ENCODE peak calls at places on chromosome 7, in nine cellular contexts. H is WERI-Rb-1, U is A549, F is endodermal cell, L is SK-N-SH, M is neural progenitor cell, W is OCI-LY7, G is IMR-90, C is AG04450. E is an unnamed sample.

GRCh38 chr7:117124585-117125220 is 171.4 kb downstream of the ST7 start:
- DNase-seq in L (peak), G (peak), F (no peak), U (peak), H (no peak), M (no peak), C (peak), W (no peak), E (peak)

GRCh38 chr7:121966538-121967332 is 93.8 kb downstream of the PTPRZ1 start:
- DNase-seq in U (no peak), H (no peak), F (no peak), W (no peak), C (no peak), L (no peak), M (no peak), G (no peak), E (no peak)

GRCh38 chr7:79749851-79750250 is 296.4 kb upstream of the MAGI2 start:
- DNase-seq in U (no peak), W (no peak), L (no peak), H (no peak), F (no peak), C (no peak), M (no peak), G (no peak), E (no peak)

GRCh38 chr7:13724631-13725566 is 264.6 kb downstream of the ETV1 start:
- DNase-seq in C (no peak), W (no peak), G (no peak), L (no peak), F (no peak), U (peak), M (no peak), H (no peak), E (no peak)

GRCh38 chr7:13860734-13861133 is 128.7 kb downstream of the ETV1 start:
- DNase-seq in G (peak), W (no peak), F (no peak), H (no peak), U (no peak), C (no peak), L (no peak), M (no peak), E (no peak)

GRCh38 chr7:155358066-155358947 is 60.6 kb downstream of the INSIG1 start:
- DNase-seq in U (no peak), H (no peak), W (no peak), M (no peak), F (peak), L (peak), C (no peak), G (no peak), E (no peak)

GRCh38 chr7:95089414-95089813 is 182.0 kb downstream of the PPP1R9A start:
- DNase-seq in M (peak), F (peak), L (no peak), U (no peak), G (no peak), C (no peak), W (no peak), H (no peak), E (no peak)

GRCh38 chr7:73556208-73557107 is 1.0 kb downstream of the BCL7B start:
- DNase-seq in M (no peak), H (no peak), U (no peak), F (no peak), G (peak), C (no peak), L (no peak), W (no peak), E (no peak)

GRCh38 chr7:375901-376305 is 85.9 kb downstream of the FOXL3 start:
- DNase-seq in C (no peak), F (no peak), H (no peak), L (peak), U (no peak), M (no peak), W (no peak), G (no peak), E (no peak)

GRCh38 chr7:150396426-150397375 is 17.6 kb downstream of the ZNF775 start:
- DNase-seq in G (no peak), U (no peak), C (no peak), W (no peak), L (no peak), F (no peak), H (peak), M (no peak), E (no peak)

GRCh38 chr7:147570390-147570789 is 1020.2 kb upstream of the C7orf33 start:
- DNase-seq in C (no peak), L (no peak), F (no peak), W (no peak), U (no peak), M (no peak), G (no peak), H (no peak), E (no peak)

GRCh38 chr7:127865466-127865865 is 165.8 kb downstream of the LRRC4 start:
- DNase-seq in W (no peak), C (no peak), H (no peak), M (no peak), L (no peak), F (no peak), G (peak), U (peak), E (no peak)

GRCh38 chr7:74183653-74184450 is 9.7 kb downstream of the EIF4H start:
- DNase-seq in M (peak), W (peak), L (peak), U (peak), C (no peak), G (no peak), F (peak), H (peak), E (no peak)

GRCh38 chr7:127948936-127949335 is 82.3 kb downstream of the LRRC4 start:
- DNase-seq in C (no peak), M (no peak), U (no peak), L (no peak), G (peak), H (no peak), F (no peak), W (no peak), E (no peak)

GRCh38 chr7:1428941-1429444 is 30.3 kb downstream of the MICALL2 start:
- DNase-seq in H (no peak), U (no peak), L (no peak), W (no peak), F (no peak), G (no peak), M (no peak), C (no peak), E (no peak)

GRCh38 chr7:4820405-4820967 is 41.3 kb downstream of the PAPOLB start:
- DNase-seq in H (no peak), M (no peak), W (no peak), G (no peak), U (no peak), C (no peak), L (peak), F (no peak), E (no peak)

GRCh38 chr7:2510909-2511768 is 8.4 kb upstream of the LFNG start:
- DNase-seq in L (no peak), M (peak), H (peak), U (no peak), C (no peak), G (no peak), F (peak), W (peak), E (no peak)

GRCh38 chr7:100493476-100494264 is 9.9 kb downstream of the NYAP1 start:
- DNase-seq in U (no peak), W (peak), M (peak), C (no peak), L (peak), G (no peak), F (peak), H (peak), E (no peak)

GRCh38 chr7:132463922-132464321 is 112.3 kb downstream of the PLXNA4 start:
- DNase-seq in C (no peak), H (no peak), M (no peak), L (no peak), W (no peak), F (no peak), U (no peak), G (no peak), E (no peak)

GRCh38 chr7:135147899-135148721 is at the start of gene TMEM140:
- DNase-seq in U (peak), G (peak), F (no peak), H (no peak), L (no peak), M (no peak), C (no peak), W (peak), E (no peak)

GRCh38 chr7:120280743-120281142 is 7.8 kb downstream of the KCND2 start:
- DNase-seq in M (no peak), C (no peak), H (no peak), U (no peak), F (no peak), W (no peak), G (no peak), L (no peak), E (no peak)

GRCh38 chr7:28678421-28678965 is 266.2 kb downstream of the CREB5 start:
- DNase-seq in H (no peak), U (no peak), C (no peak), G (peak), W (no peak), M (no peak), F (no peak), L (no peak), E (no peak)

GRCh38 chr7:155369-156000 is 36.9 kb upstream of the FAM20C start:
- DNase-seq in W (no peak), G (peak), F (no peak), H (peak), L (no peak), M (no peak), C (no peak), U (no peak), E (no peak)

GRCh38 chr7:127107601-127108007 is 145.1 kb downstream of the GRM8 start:
- DNase-seq in L (peak), G (peak), M (peak), C (peak), U (peak), F (peak), H (peak), W (peak), E (no peak)

GRCh38 chr7:4631664-4632171 is 50.4 kb upstream of the FOXK1 start:
- DNase-seq in H (peak), U (peak), M (peak), W (no peak), F (peak), L (peak), G (peak), C (peak), E (peak)

GRCh38 chr7:27178366-27178765 is 4.2 kb upstream of the HOXA10 start:
- DNase-seq in F (peak), H (peak), M (no peak), C (no peak), U (no peak), G (no peak), L (no peak), W (no peak), E (no peak)

GRCh38 chr7:112630565-112630964 is 149.8 kb downstream of the LSMEM1 start:
- DNase-seq in L (no peak), U (peak), H (no peak), G (peak), M (no peak), W (no peak), C (peak), F (no peak), E (no peak)

GRCh38 chr7:45435846-45436245 is 138.3 kb upstream of the ADCY1 start:
- DNase-seq in M (no peak), W (no peak), L (no peak), G (peak), C (no peak), H (no peak), F (no peak), U (no peak), E (no peak)

GRCh38 chr7:30612658-30613265 is 18.1 kb downstream of the GARS1 start:
- DNase-seq in M (no peak), U (no peak), L (no peak), G (peak), F (no peak), W (no peak), C (peak), H (no peak), E (no peak)

GRCh38 chr7:28623863-28624262 is 211.5 kb downstream of the CREB5 start:
- DNase-seq in F (no peak), M (no peak), G (no peak), C (no peak), L (peak), U (peak), H (no peak), W (peak), E (no peak)

GRCh38 chr7:2851499-2851898 is 7.4 kb upstream of the GNA12 start:
- DNase-seq in C (no peak), L (no peak), H (no peak), G (no peak), F (no peak), M (no peak), W (no peak), U (no peak), E (no peak)

GRCh38 chr7:137754076-137754851 is 92.5 kb downstream of the DGKI start:
- DNase-seq in C (no peak), U (no peak), G (peak), F (peak), H (no peak), L (no peak), W (no peak), M (peak), E (no peak)

GRCh38 chr7:104296266-104296665 is 32.1 kb upstream of the LHFPL3 start:
- DNase-seq in L (no peak), H (no peak), W (no peak), U (no peak), F (no peak), G (no peak), C (no peak), M (no peak), E (no peak)

GRCh38 chr7:75623390-75624133 is 115.2 kb downstream of the HIP1 start:
- DNase-seq in U (no peak), M (no peak), H (no peak), G (peak), C (no peak), L (no peak), F (peak), W (no peak), E (no peak)

GRCh38 chr7:19107392-19108147 is 9.9 kb downstream of the TWIST1 start:
- DNase-seq in G (peak), L (peak), M (peak), C (no peak), F (peak), W (no peak), H (no peak), U (no peak), E (no peak)

GRCh38 chr7:31066516-31067130 is 14.5 kb downstream of the ADCYAP1R1 start:
- DNase-seq in M (no peak), F (no peak), L (no peak), G (no peak), H (no peak), W (no peak), C (no peak), U (no peak), E (no peak)

GRCh38 chr7:123355576-123356195 is 155.9 kb upstream of the SLC13A1 start:
- DNase-seq in U (peak), H (no peak), C (no peak), L (no peak), W (no peak), M (peak), F (peak), G (no peak), E (no peak)

GRCh38 chr7:52799817-52800216 is 235.6 kb upstream of the POM121L12 start:
- DNase-seq in F (no peak), G (no peak), M (no peak), C (no peak), W (no peak), H (no peak), L (no peak), U (peak), E (no peak)

GRCh38 chr7:27133409-27134157 is 3.0 kb upstream of the HOXA4 start:
- DNase-seq in F (no peak), W (no peak), C (no peak), G (no peak), L (no peak), U (peak), M (no peak), H (no peak), E (peak)

GRCh38 chr7:147519062-147519461 is 1071.5 kb upstream of the C7orf33 start:
- DNase-seq in W (no peak), F (no peak), L (no peak), C (no peak), G (no peak), H (no peak), M (peak), U (no peak), E (no peak)

GRCh38 chr7:17520941-17521340 is 222.5 kb downstream of the AHR start:
- DNase-seq in H (no peak), M (no peak), W (no peak), G (peak), L (no peak), U (no peak), C (no peak), F (no peak), E (no peak)

GRCh38 chr7:17521437-17521836 is 223.0 kb downstream of the AHR start:
- DNase-seq in W (no peak), H (no peak), U (no peak), L (no peak), C (no peak), G (peak), F (no peak), M (no peak), E (no peak)

GRCh38 chr7:17526621-17527020 is 228.2 kb downstream of the AHR start:
- DNase-seq in F (no peak), G (no peak), H (no peak), U (no peak), M (no peak), L (no peak), C (no peak), W (no peak), E (no peak)

GRCh38 chr7:17524746-17525145 is 226.3 kb downstream of the AHR start:
- DNase-seq in C (no peak), M (no peak), W (no peak), L (no peak), U (no peak), G (peak), H (no peak), F (no peak), E (no peak)

GRCh38 chr7:17523813-17524741 is 225.6 kb downstream of the AHR start:
- DNase-seq in H (no peak), F (no peak), W (no peak), L (no peak), G (peak), U (peak), C (no peak), M (no peak), E (no peak)
- H3K27ac ChIP-seq in H (no peak), F (no peak), W (no peak), L (peak), G (peak), U (peak), C (no peak), M (no peak), E (no peak)

DNA sequence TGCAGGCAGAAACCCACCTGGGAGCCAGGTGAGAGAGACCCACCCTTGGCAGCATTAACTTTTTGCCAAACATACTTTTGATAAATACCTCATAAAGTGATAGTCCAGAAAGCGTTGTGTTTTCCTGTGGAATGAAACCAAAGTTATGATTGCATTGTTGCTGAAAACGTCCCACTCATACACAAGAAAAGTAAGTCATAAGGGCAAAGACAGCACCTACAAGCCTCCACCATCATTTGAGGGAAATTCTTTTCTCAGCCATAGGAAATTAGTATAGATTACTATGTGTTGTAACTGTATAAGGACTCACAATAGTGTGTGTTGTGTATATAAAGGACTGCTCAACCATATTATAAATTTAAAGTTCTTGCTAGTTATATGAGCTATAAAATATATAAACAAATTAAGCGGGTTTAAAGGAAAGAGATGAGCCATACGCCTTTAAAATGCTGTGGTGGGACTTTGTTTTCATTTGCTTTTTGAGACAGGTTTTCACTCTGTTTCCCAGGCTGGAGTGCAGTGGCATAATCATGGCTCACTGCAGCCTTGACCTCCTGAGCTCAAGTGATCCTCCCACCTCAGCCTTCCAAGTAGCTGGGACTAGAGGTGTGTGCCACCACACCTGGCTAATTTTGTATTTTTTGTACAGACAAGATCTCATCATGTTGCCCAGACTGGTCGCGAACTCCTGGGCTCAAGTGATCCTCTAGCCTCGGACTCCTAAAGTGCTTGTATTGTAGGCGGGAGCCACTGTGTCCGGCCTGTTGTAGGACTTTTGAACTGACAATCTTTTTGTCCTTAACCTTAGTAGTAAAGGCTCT is 160.8 kb downstream of the PKD1L1 start:
- DNase-seq in U (no peak), G (peak), F (no peak), W (no peak), M (no peak), C (no peak), L (no peak), H (no peak), E (no peak)
- H3K4me3 ChIP-seq in U (no peak), G (no peak), F (no peak), W (no peak), M (no peak), C (no peak), L (no peak), H (no peak), E (no peak)

GRCh38 chr7:158818325-158819213 is 10.7 kb downstream of the ESYT2 start:
- DNase-seq in U (peak), M (peak), L (peak), F (peak), C (peak), W (no peak), H (peak), G (peak), E (peak)
- TF ChIP-seq CTCF in U (no peak), M (no peak), L (peak), F (no peak), C (no peak), W (no peak), H (no peak), G (peak), E (no peak)

GRCh38 chr7:11235491-11235890 is 261.8 kb downstream of the PHF14 start:
- DNase-seq in U (no peak), W (no peak), L (no peak), H (peak), G (no peak), M (peak), F (peak), C (no peak), E (no peak)

GRCh38 chr7:11239311-11239710 is 265.6 kb downstream of the PHF14 start:
- DNase-seq in W (no peak), H (no peak), M (no peak), F (no peak), G (no peak), C (no peak), L (no peak), U (no peak), E (no peak)

GRCh38 chr7:11233871-11234270 is 260.2 kb downstream of the PHF14 start:
- DNase-seq in F (no peak), H (no peak), W (no peak), G (no peak), U (no peak), L (no peak), C (no peak), M (no peak), E (no peak)

GRCh38 chr7:11236680-11237079 is 263.0 kb downstream of the PHF14 start:
- DNase-seq in U (no peak), L (no peak), G (no peak), C (no peak), H (no peak), W (no peak), F (no peak), M (no peak), E (no peak)

GRCh38 chr7:11237742-11238141 is 264.1 kb downstream of the PHF14 start:
- DNase-seq in M (no peak), G (no peak), H (no peak), F (peak), W (no peak), U (no peak), C (no peak), L (no peak), E (no peak)
- H3K27ac ChIP-seq in M (no peak), G (no peak), H (no peak), F (no peak), W (no peak), U (no peak), C (no peak), L (no peak), E (no peak)

GRCh38 chr7:107494315-107494751 is 24.5 kb downstream of the GPR22 start:
- DNase-seq in M (no peak), H (no peak), F (no peak), W (no peak), L (no peak), G (peak), U (peak), C (no peak), E (no peak)
- H3K4me3 ChIP-seq in M (no peak), H (no peak), F (no peak), W (no peak), L (no peak), G (no peak), U (no peak), C (no peak), E (no peak)

GRCh38 chr7:149261829-149262617 is at the start of gene ZNF783:
- DNase-seq in M (peak), G (peak), C (peak), U (peak), W (peak), H (peak), L (peak), F (peak), E (peak)
- TF ChIP-seq CTCF in M (peak), G (peak), C (peak), U (peak), W (peak), H (peak), L (peak), F (peak), E (peak)